ENCODE peak calls at places on chromosomes 3 and 15, in nine cellular contexts. J is ovary, P is IMR-90, U is endothelial cell of umbilical vein, C is Peyer's patch, W is uterus, I is lower leg skin, T is transverse colon, V is sigmoid colon. B is an unnamed sample.

GRCh38 chr3:11903047-11903446 is 56.4 kb upstream of the TAMM41 start:
- DNase-seq in J (no peak), P (no peak), U (no peak), C (no peak), W (no peak), I (no peak), T (no peak), V (no peak), B (no peak)

GRCh38 chr15:74820056-74820455 is 6.4 kb upstream of the CPLX3 start:
- DNase-seq in J (no peak), P (no peak), U (no peak), C (no peak), W (no peak), I (no peak), T (no peak), V (no peak), B (no peak)

GRCh38 chr3:14225421-14225820 is 46.8 kb downstream of the LSM3 start:
- DNase-seq in J (no peak), P (no peak), U (no peak), C (peak), W (no peak), I (no peak), T (peak), V (no peak), B (peak)

GRCh38 chr3:38489766-38490165 is 6.4 kb upstream of the EXOG start:
- DNase-seq in J (no peak), P (no peak), U (no peak), C (no peak), W (no peak), I (no peak), T (no peak), V (no peak), B (peak)

GRCh38 chr15:83365370-83365938 is 81.0 kb upstream of the BNC1 start:
- DNase-seq in J (peak), P (peak), U (peak), C (no peak), W (peak), I (peak), T (peak), V (no peak), B (peak)

GRCh38 chr15:70151441-70151840 is 53.7 kb upstream of the TLE3 start:
- DNase-seq in J (no peak), P (no peak), U (no peak), C (no peak), W (no peak), I (no peak), T (no peak), V (no peak), B (no peak)

GRCh38 chr3:195750797-195751520 is 30.2 kb downstream of the MUC20 start:
- DNase-seq in J (no peak), P (no peak), U (no peak), C (no peak), W (no peak), I (no peak), T (no peak), V (no peak), B (no peak)

GRCh38 chr3:47856669-47857068 is 53.7 kb downstream of the DHX30 start:
- DNase-seq in J (no peak), P (no peak), U (no peak), C (no peak), W (no peak), I (no peak), T (no peak), V (no peak), B (no peak)

GRCh38 chr3:144272715-144273114 is 301.1 kb downstream of the DIPK2A start:
- DNase-seq in J (no peak), P (no peak), U (no peak), C (no peak), W (no peak), I (no peak), T (no peak), V (no peak), B (peak)

GRCh38 chr3:173785004-173785403 is 387.5 kb downstream of the NLGN1 start:
- DNase-seq in J (no peak), P (no peak), U (no peak), C (no peak), W (no peak), I (no peak), T (no peak), V (no peak), B (no peak)

GRCh38 chr15:39594056-39594763 is 13.3 kb downstream of the THBS1 start:
- DNase-seq in J (no peak), P (peak), U (peak), C (peak), W (no peak), I (no peak), T (peak), V (no peak), B (no peak)

GRCh38 chr3:48918388-48919214 is at the start of gene ARIH2:
- DNase-seq in J (peak), P (peak), U (peak), C (peak), W (peak), I (peak), T (peak), V (peak), B (peak)

GRCh38 chr3:171142985-171143384 is 116.5 kb upstream of the SLC2A2 start:
- DNase-seq in J (no peak), P (peak), U (peak), C (no peak), W (no peak), I (no peak), T (no peak), V (no peak), B (peak)

GRCh38 chr3:76352069-76352847 is 566.9 kb upstream of the ZNF717 start:
- DNase-seq in J (no peak), P (peak), U (no peak), C (no peak), W (no peak), I (no peak), T (no peak), V (no peak), B (no peak)

GRCh38 chr3:13052191-13052590 is 21.0 kb downstream of the IQSEC1 start:
- DNase-seq in J (no peak), P (no peak), U (no peak), C (no peak), W (no peak), I (no peak), T (no peak), V (no peak), B (no peak)

GRCh38 chr15:52649686-52650085 is 29.5 kb downstream of the ATOSA start:
- DNase-seq in J (no peak), P (no peak), U (peak), C (no peak), W (no peak), I (no peak), T (no peak), V (no peak), B (no peak)

GRCh38 chr3:187281191-187281714 is 10.3 kb downstream of the MASP1 start:
- DNase-seq in J (no peak), P (peak), U (no peak), C (no peak), W (no peak), I (no peak), T (no peak), V (no peak), B (no peak)

GRCh38 chr15:48856947-48857346 is 21.0 kb upstream of the EID1 start:
- DNase-seq in J (no peak), P (peak), U (no peak), C (no peak), W (no peak), I (no peak), T (no peak), V (no peak), B (no peak)

GRCh38 chr3:49161197-49161596 is 4.9 kb downstream of the CCDC71 start:
- DNase-seq in J (no peak), P (no peak), U (no peak), C (no peak), W (no peak), I (no peak), T (no peak), V (no peak), B (no peak)

DNA sequence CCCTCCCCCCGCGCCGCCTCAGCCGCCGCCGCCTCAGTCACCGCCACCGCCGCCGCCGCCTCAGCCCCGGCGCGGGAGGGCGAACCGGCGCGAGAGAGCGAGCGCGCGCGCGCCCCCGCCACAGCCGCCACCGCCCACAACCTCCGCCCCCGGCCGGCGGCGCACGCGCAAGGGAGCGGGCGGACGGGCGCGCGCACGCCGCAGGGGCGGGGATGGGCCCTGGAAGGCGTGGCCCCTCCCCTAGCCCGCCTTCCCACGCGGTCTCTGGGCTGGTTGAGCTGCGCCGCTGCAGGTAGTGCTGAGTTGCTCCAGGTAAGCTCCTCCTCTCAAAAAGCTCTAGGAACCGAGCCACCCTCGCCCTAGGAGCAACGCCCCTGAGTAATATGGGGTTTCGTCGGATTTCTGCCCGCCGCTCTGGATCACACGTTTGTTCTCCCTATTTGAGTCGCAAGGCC is at the start of gene TMCC1:
- DNase-seq in J (peak), P (peak), U (peak), C (peak), W (peak), I (peak), T (peak), V (peak), B (peak)
- TF ChIP-seq POLR2A in J (no peak), P (no peak), U (peak), C (no peak), W (peak), I (no peak), T (no peak), V (no peak), B (no peak)

GRCh38 chr15:90465930-90466567 is 63.7 kb upstream of the CRTC3 start:
- DNase-seq in J (no peak), P (peak), U (peak), C (no peak), W (no peak), I (no peak), T (no peak), V (no peak), B (no peak)
- H3K4me3 ChIP-seq in J (no peak), P (no peak), U (no peak), C (no peak), W (no peak), I (no peak), T (no peak), V (no peak), B (no peak)

DNA sequence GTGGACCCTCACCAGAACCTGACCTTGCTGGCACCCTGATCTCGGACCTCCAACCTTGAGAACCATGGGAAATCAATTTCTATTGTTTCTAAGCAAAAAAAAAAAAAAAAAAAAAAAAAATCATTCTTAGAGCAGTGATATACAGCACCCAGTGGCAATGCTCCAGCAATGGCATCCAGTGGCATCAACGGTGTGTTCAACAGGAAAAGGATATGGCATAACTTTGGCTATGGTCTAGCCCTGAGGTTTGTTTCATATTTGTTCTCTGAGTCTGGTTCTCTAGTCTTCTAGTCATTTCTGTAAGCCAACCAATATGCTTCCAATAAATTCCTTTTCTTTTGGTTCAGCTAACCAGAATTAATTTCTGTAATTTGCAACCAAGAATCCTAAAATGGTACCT is 19.2 kb downstream of the DENND4A start:
- DNase-seq in J (no peak), P (no peak), U (no peak), C (no peak), W (no peak), I (no peak), T (no peak), V (no peak), B (no peak)
- TF ChIP-seq POLR2A in J (no peak), P (no peak), U (no peak), C (no peak), W (no peak), I (no peak), T (no peak), V (no peak), B (no peak)

DNA sequence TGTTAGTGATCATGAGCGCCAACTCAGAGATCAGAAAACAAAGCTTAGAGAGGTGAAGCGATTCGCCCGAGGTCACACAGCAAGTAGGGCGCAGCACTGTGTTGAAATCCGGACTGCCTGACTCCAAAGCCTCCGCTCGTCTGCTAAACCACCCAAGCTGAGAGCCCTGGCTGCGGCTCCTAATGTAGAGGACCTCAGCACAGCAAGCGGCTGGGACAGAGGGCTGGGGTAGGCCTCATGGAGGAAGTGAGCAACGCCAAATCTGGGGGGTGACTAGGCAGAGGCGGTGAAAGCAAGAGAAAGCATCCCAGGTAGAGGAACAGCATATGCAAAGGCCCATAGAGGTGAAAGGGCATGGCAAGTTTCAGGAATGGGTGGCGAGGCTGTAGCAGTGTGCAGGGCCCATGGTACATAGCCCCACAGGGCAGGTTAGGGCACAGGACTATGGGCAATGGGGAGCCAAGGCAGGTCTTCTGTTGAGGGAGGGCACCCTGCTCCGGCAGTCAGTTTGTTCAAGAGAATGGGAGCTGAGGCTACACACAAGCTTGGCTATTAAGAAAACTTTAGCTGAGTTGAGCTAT is 795 bp upstream of the CFAP92 start:
- DNase-seq in J (peak), P (no peak), U (no peak), C (peak), W (no peak), I (no peak), T (no peak), V (peak), B (no peak)
- H3K4me3 ChIP-seq in J (no peak), P (no peak), U (no peak), C (no peak), W (no peak), I (no peak), T (no peak), V (peak), B (no peak)

GRCh38 chr3:15409239-15409638 is 18.1 kb downstream of the METTL6 start:
- DNase-seq in J (no peak), P (no peak), U (no peak), C (no peak), W (no peak), I (no peak), T (no peak), V (no peak), B (no peak)
- TF ChIP-seq POLR2A in J (no peak), P (no peak), U (no peak), C (no peak), W (no peak), I (no peak), T (no peak), V (no peak), B (no peak)

DNA sequence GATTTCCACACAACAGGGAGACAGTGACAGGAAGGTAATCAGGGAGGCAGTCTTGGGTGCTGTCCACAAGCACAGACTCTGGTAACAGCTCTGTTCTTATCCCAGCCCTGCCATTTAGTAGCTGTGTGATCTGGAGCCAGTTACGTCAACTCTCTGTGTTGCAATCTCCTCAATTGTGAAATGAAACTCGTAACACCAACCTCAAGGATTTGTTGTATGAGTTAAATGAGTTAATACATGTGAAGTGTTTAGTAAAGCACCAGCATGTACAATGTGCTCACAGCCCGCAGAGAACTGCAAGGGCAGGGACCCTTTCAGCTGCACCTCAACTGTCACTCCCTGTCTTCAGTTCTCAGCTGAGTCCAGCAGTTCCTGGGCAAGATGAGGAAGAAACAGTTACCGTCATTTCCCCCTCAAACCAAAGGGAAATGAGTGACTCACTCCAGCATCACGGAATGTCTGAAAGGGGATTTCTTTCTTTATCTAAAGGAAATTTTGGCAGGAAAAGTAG is 39.8 kb upstream of the MB21D2 start:
- DNase-seq in J (no peak), P (peak), U (peak), C (peak), W (peak), I (peak), T (peak), V (peak), B (peak)
- H3K4me3 ChIP-seq in J (no peak), P (peak), U (no peak), C (no peak), W (no peak), I (no peak), T (no peak), V (no peak), B (no peak)

DNA sequence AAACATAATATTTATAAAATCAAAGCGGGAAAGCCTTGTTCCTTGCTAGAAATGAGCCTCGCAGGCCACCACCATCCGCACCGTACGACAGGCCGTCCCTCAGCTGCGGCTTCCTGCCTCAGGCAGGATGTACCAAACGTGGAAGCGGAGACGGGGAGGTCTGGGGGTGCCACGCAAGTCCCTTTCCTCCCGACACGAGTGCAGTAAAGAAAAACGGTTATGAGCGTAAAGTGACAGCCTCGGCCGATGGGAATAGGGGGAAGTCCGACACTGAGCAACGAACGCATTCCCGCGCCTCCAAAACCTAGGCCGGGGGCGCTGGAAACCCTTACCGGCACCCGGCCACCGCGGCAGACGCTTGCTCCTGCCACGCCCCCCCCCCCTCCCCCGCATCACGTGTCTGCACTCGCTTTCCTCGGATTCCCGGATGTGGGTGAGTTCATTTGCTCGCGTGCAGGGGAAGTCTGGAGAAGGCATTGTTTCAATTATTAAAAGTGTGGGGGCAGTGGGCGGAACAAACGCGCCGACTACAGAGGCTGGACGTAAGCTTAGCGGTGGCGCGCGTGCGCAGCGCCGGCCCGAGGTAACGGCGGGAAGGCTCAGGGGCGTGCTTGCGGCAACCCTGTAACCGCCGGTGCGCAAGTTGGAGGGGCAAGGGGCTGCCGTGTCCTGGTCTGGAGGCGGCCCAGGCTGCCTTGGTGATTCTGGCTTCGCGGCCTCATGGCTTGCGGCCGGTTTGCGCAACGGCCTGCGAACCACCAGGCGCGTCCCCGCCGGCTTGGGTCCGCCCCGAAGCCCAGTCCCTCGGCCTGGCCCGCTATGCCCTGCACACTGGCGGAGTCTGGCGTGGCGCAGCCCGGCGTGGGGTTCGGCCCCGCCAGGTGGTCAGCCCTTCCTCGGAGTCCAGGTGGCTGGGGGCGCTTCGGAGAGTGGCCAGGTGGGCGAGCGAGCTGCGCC is at the start of the genes ANAPC13 and CEP63:
- DNase-seq in J (peak), P (peak), U (peak), C (peak), W (peak), I (peak), T (peak), V (peak), B (peak)
- TF ChIP-seq POLR2A in J (peak), P (peak), U (peak), C (peak), W (peak), I (no peak), T (peak), V (peak), B (peak)

DNA sequence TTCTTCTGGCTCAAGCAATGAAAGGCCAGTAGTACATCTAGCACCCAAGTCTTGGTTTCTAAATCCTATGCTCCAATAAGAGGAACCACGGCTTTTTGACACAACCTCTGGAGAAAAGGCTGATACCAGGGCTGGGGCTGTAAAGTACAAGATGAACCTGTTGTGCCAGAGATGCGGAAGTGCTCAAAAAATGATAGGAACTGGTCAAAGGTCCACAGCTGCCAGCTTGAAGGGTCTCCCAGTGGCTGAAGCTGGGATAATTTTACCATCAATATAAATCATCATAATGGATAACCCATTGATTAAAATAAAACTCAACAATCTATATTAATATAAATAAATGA is 562 bp upstream of the NCEH1 start:
- DNase-seq in J (no peak), P (no peak), U (no peak), C (no peak), W (peak), I (no peak), T (peak), V (no peak), B (no peak)
- H3K4me3 ChIP-seq in J (peak), P (peak), U (peak), C (peak), W (peak), I (peak), T (peak), V (peak), B (peak)

DNA sequence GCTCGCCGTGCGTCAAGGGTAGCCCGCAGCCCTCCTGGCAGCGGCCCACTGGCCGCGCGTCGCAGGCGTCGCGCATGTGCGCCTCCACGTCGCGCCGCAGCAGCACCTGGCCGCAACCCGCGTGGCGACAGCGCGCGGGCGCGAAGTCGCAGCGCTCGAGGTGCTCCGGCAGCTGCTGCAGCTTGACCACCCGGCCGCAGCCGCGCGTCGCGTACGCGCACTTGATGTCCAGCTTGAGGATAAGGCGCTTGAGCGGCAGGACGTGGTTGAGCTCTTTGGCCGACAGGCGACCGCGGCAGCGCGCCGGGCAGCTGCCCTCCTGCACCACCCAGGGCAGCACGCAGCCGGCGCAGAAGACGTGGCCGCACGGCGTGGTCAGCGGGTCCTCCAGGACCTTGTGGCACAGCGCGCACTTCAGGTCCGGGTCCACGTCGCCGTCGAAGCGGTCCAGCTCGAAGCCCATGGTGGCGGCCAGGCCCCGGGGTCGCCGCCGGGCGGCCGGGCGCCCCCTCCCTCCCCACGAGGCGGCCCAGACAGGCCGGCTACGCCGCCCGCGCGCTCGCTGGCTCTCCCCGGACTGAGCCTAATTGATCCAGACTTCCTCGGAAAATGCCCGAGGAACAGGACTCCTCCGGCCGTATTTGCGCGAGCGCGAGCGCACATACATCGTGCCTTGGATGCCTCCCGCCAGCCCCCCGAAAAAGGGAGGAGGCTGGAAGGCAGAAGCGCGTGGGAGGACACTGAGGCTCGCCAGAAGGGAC is at the start of gene PDZRN3:
- DNase-seq in J (peak), P (peak), U (peak), C (peak), W (peak), I (peak), T (peak), V (peak), B (peak)
- TF ChIP-seq POLR2A in J (peak), P (peak), U (no peak), C (no peak), W (peak), I (no peak), T (no peak), V (peak), B (no peak)